ENCODE peak calls at places on chromosomes 16 and 17, in nine cellular contexts. One of them, this sample, is unnamed.
A peak's percentile ranks its signal among the peaks of the same experiment; 100 is the strongest.

GRCh38 chr16:83110221-83110768 is 483.5 kb downstream of the CDH13 start:
- DNase-seq in fibroblast of the conjunctiva: no peak
- DNase-seq in hypothalamus: no peak
- DNase-seq in astrocyte of the spinal cord: no peak
- DNase-seq in CD4-positive, alpha-beta memory T cell: no peak
- DNase-seq in K562: no peak
- DNase-seq in stimulated activated CD4-positive, alpha-beta T cell treated with anti-CD3 and anti-CD28 coated beads, Interleukin-2, amount 100 ng/mL, for 48 hours: no peak
- DNase-seq in HS-5: no peak
- DNase-seq in NCI-H69: no peak
- DNase-seq in this sample: no peak

GRCh38 chr17:20098314-20098713 is 89.2 kb downstream of the SPECC1 start:
- DNase-seq in fibroblast of the conjunctiva: no peak
- DNase-seq in hypothalamus: no peak
- DNase-seq in astrocyte of the spinal cord: no peak
- DNase-seq in CD4-positive, alpha-beta memory T cell: no peak
- DNase-seq in K562: no peak
- DNase-seq in stimulated activated CD4-positive, alpha-beta T cell treated with anti-CD3 and anti-CD28 coated beads, Interleukin-2, amount 100 ng/mL, for 48 hours: no peak
- DNase-seq in HS-5: no peak
- DNase-seq in NCI-H69: no peak
- DNase-seq in this sample: no peak

GRCh38 chr16:17836868-17837602 is 366.3 kb upstream of the XYLT1 start:
- DNase-seq in fibroblast of the conjunctiva: peak; percentile 53
- DNase-seq in hypothalamus: no peak
- DNase-seq in astrocyte of the spinal cord: peak; percentile 98
- DNase-seq in CD4-positive, alpha-beta memory T cell: no peak
- DNase-seq in K562: peak; percentile 7
- DNase-seq in stimulated activated CD4-positive, alpha-beta T cell treated with anti-CD3 and anti-CD28 coated beads, Interleukin-2, amount 100 ng/mL, for 48 hours: no peak
- DNase-seq in HS-5: peak; percentile 78
- DNase-seq in NCI-H69: no peak
- DNase-seq in this sample: peak; percentile 92

GRCh38 chr17:17859909-17860760 is 23.3 kb upstream of the SREBF1 start:
- DNase-seq in fibroblast of the conjunctiva: no peak
- DNase-seq in hypothalamus: peak; percentile 38
- DNase-seq in astrocyte of the spinal cord: peak; percentile 50
- DNase-seq in CD4-positive, alpha-beta memory T cell: peak; percentile 69
- DNase-seq in K562: peak; percentile 75
- DNase-seq in stimulated activated CD4-positive, alpha-beta T cell treated with anti-CD3 and anti-CD28 coated beads, Interleukin-2, amount 100 ng/mL, for 48 hours: peak; percentile 72
- DNase-seq in HS-5: no peak
- DNase-seq in NCI-H69: peak; percentile 52
- DNase-seq in this sample: peak; percentile 65

GRCh38 chr17:38605852-38606645 is at the start of gene SRCIN1:
- DNase-seq in fibroblast of the conjunctiva: no peak
- DNase-seq in hypothalamus: peak; percentile 55
- DNase-seq in astrocyte of the spinal cord: no peak
- DNase-seq in CD4-positive, alpha-beta memory T cell: peak; percentile 24
- DNase-seq in K562: peak; percentile 90
- DNase-seq in stimulated activated CD4-positive, alpha-beta T cell treated with anti-CD3 and anti-CD28 coated beads, Interleukin-2, amount 100 ng/mL, for 48 hours: peak; percentile 75
- DNase-seq in HS-5: no peak
- DNase-seq in NCI-H69: peak; percentile 94
- DNase-seq in this sample: peak; percentile 46

GRCh38 chr17:64984181-64984580 is 64.9 kb upstream of the LRRC37A3 start:
- DNase-seq in fibroblast of the conjunctiva: no peak
- DNase-seq in hypothalamus: no peak
- DNase-seq in astrocyte of the spinal cord: no peak
- DNase-seq in CD4-positive, alpha-beta memory T cell: no peak
- DNase-seq in K562: no peak
- DNase-seq in stimulated activated CD4-positive, alpha-beta T cell treated with anti-CD3 and anti-CD28 coated beads, Interleukin-2, amount 100 ng/mL, for 48 hours: no peak
- DNase-seq in HS-5: no peak
- DNase-seq in NCI-H69: no peak
- DNase-seq in this sample: no peak

GRCh38 chr17:9258115-9259020 is 237.1 kb downstream of the NTN1 start:
- DNase-seq in fibroblast of the conjunctiva: no peak
- DNase-seq in hypothalamus: no peak
- DNase-seq in astrocyte of the spinal cord: peak; percentile 54
- DNase-seq in CD4-positive, alpha-beta memory T cell: no peak
- DNase-seq in K562: no peak
- DNase-seq in stimulated activated CD4-positive, alpha-beta T cell treated with anti-CD3 and anti-CD28 coated beads, Interleukin-2, amount 100 ng/mL, for 48 hours: no peak
- DNase-seq in HS-5: no peak
- DNase-seq in NCI-H69: peak; percentile 5
- DNase-seq in this sample: no peak

GRCh38 chr17:74499992-74500391 is 31.3 kb downstream of the CD300LB start:
- DNase-seq in fibroblast of the conjunctiva: no peak
- DNase-seq in hypothalamus: no peak
- DNase-seq in astrocyte of the spinal cord: no peak
- DNase-seq in CD4-positive, alpha-beta memory T cell: no peak
- DNase-seq in K562: no peak
- DNase-seq in stimulated activated CD4-positive, alpha-beta T cell treated with anti-CD3 and anti-CD28 coated beads, Interleukin-2, amount 100 ng/mL, for 48 hours: no peak
- DNase-seq in HS-5: no peak
- DNase-seq in NCI-H69: no peak
- DNase-seq in this sample: no peak

GRCh38 chr17:81249233-81250040 is 10.3 kb downstream of the NDUFAF8 start:
- DNase-seq in fibroblast of the conjunctiva: no peak
- DNase-seq in hypothalamus: no peak
- DNase-seq in astrocyte of the spinal cord: no peak
- DNase-seq in CD4-positive, alpha-beta memory T cell: no peak
- DNase-seq in K562: no peak
- DNase-seq in stimulated activated CD4-positive, alpha-beta T cell treated with anti-CD3 and anti-CD28 coated beads, Interleukin-2, amount 100 ng/mL, for 48 hours: no peak
- DNase-seq in HS-5: no peak
- DNase-seq in NCI-H69: peak; percentile 57
- DNase-seq in this sample: peak; percentile 39

GRCh38 chr16:70695351-70696070 is 9.7 kb upstream of the MTSS2 start:
- DNase-seq in fibroblast of the conjunctiva: no peak
- DNase-seq in hypothalamus: no peak
- DNase-seq in astrocyte of the spinal cord: no peak
- DNase-seq in CD4-positive, alpha-beta memory T cell: no peak
- DNase-seq in K562: peak; percentile 85
- DNase-seq in stimulated activated CD4-positive, alpha-beta T cell treated with anti-CD3 and anti-CD28 coated beads, Interleukin-2, amount 100 ng/mL, for 48 hours: no peak
- DNase-seq in HS-5: no peak
- DNase-seq in NCI-H69: peak; percentile 42
- DNase-seq in this sample: peak; percentile 67

GRCh38 chr17:45106582-45106981 is 25.7 kb downstream of the PLCD3 start:
- DNase-seq in fibroblast of the conjunctiva: no peak
- DNase-seq in hypothalamus: no peak
- DNase-seq in astrocyte of the spinal cord: no peak
- DNase-seq in CD4-positive, alpha-beta memory T cell: no peak
- DNase-seq in K562: no peak
- DNase-seq in stimulated activated CD4-positive, alpha-beta T cell treated with anti-CD3 and anti-CD28 coated beads, Interleukin-2, amount 100 ng/mL, for 48 hours: no peak
- DNase-seq in HS-5: no peak
- DNase-seq in NCI-H69: no peak
- DNase-seq in this sample: no peak

GRCh38 chr17:76280650-76281049 is 15.5 kb downstream of the UBALD2 start:
- DNase-seq in fibroblast of the conjunctiva: no peak
- DNase-seq in hypothalamus: no peak
- DNase-seq in astrocyte of the spinal cord: no peak
- DNase-seq in CD4-positive, alpha-beta memory T cell: no peak
- DNase-seq in K562: no peak
- DNase-seq in stimulated activated CD4-positive, alpha-beta T cell treated with anti-CD3 and anti-CD28 coated beads, Interleukin-2, amount 100 ng/mL, for 48 hours: no peak
- DNase-seq in HS-5: no peak
- DNase-seq in NCI-H69: no peak
- DNase-seq in this sample: no peak

GRCh38 chr16:3670711-3671110 is 16.2 kb downstream of the DNASE1 start:
- DNase-seq in fibroblast of the conjunctiva: no peak
- DNase-seq in hypothalamus: no peak
- DNase-seq in astrocyte of the spinal cord: no peak
- DNase-seq in CD4-positive, alpha-beta memory T cell: no peak
- DNase-seq in K562: no peak
- DNase-seq in stimulated activated CD4-positive, alpha-beta T cell treated with anti-CD3 and anti-CD28 coated beads, Interleukin-2, amount 100 ng/mL, for 48 hours: no peak
- DNase-seq in HS-5: no peak
- DNase-seq in NCI-H69: no peak
- DNase-seq in this sample: no peak

GRCh38 chr17:73938706-73939105 is 264.8 kb upstream of the RPL38 start:
- DNase-seq in fibroblast of the conjunctiva: no peak
- DNase-seq in hypothalamus: no peak
- DNase-seq in astrocyte of the spinal cord: no peak
- DNase-seq in CD4-positive, alpha-beta memory T cell: no peak
- DNase-seq in K562: no peak
- DNase-seq in stimulated activated CD4-positive, alpha-beta T cell treated with anti-CD3 and anti-CD28 coated beads, Interleukin-2, amount 100 ng/mL, for 48 hours: no peak
- DNase-seq in HS-5: no peak
- DNase-seq in NCI-H69: no peak
- DNase-seq in this sample: no peak

GRCh38 chr16:7209598-7209997 is 123.0 kb upstream of the RBFOX1 start:
- DNase-seq in fibroblast of the conjunctiva: no peak
- DNase-seq in hypothalamus: no peak
- DNase-seq in astrocyte of the spinal cord: no peak
- DNase-seq in CD4-positive, alpha-beta memory T cell: no peak
- DNase-seq in K562: no peak
- DNase-seq in stimulated activated CD4-positive, alpha-beta T cell treated with anti-CD3 and anti-CD28 coated beads, Interleukin-2, amount 100 ng/mL, for 48 hours: no peak
- DNase-seq in HS-5: no peak
- DNase-seq in NCI-H69: peak; percentile 11
- DNase-seq in this sample: no peak

GRCh38 chr17:44956998-44957981 is 9.7 kb upstream of the KIF18B start:
- DNase-seq in fibroblast of the conjunctiva: no peak
- DNase-seq in hypothalamus: no peak
- DNase-seq in astrocyte of the spinal cord: no peak
- DNase-seq in CD4-positive, alpha-beta memory T cell: no peak
- DNase-seq in K562: no peak
- DNase-seq in stimulated activated CD4-positive, alpha-beta T cell treated with anti-CD3 and anti-CD28 coated beads, Interleukin-2, amount 100 ng/mL, for 48 hours: no peak
- DNase-seq in HS-5: no peak
- DNase-seq in NCI-H69: peak; percentile 31
- DNase-seq in this sample: no peak

GRCh38 chr16:57600048-57600835 is 28.2 kb upstream of the ADGRG1 start:
- DNase-seq in fibroblast of the conjunctiva: no peak
- DNase-seq in hypothalamus: no peak
- DNase-seq in astrocyte of the spinal cord: peak; percentile 26
- DNase-seq in CD4-positive, alpha-beta memory T cell: no peak
- DNase-seq in K562: peak; percentile 64
- DNase-seq in stimulated activated CD4-positive, alpha-beta T cell treated with anti-CD3 and anti-CD28 coated beads, Interleukin-2, amount 100 ng/mL, for 48 hours: no peak
- DNase-seq in HS-5: no peak
- DNase-seq in NCI-H69: peak; percentile 72
- DNase-seq in this sample: peak; percentile 45

GRCh38 chr16:75379911-75380847 is 53.1 kb downstream of the CFDP1 start:
- DNase-seq in fibroblast of the conjunctiva: no peak
- DNase-seq in hypothalamus: no peak
- DNase-seq in astrocyte of the spinal cord: no peak
- DNase-seq in CD4-positive, alpha-beta memory T cell: peak; percentile 65
- DNase-seq in K562: no peak
- DNase-seq in stimulated activated CD4-positive, alpha-beta T cell treated with anti-CD3 and anti-CD28 coated beads, Interleukin-2, amount 100 ng/mL, for 48 hours: no peak
- DNase-seq in HS-5: no peak
- DNase-seq in NCI-H69: no peak
- DNase-seq in this sample: no peak

GRCh38 chr16:86661715-86662114 is 83.4 kb downstream of the FOXL1 start:
- DNase-seq in fibroblast of the conjunctiva: no peak
- DNase-seq in hypothalamus: no peak
- DNase-seq in astrocyte of the spinal cord: peak; percentile 54
- DNase-seq in CD4-positive, alpha-beta memory T cell: no peak
- DNase-seq in K562: no peak
- DNase-seq in stimulated activated CD4-positive, alpha-beta T cell treated with anti-CD3 and anti-CD28 coated beads, Interleukin-2, amount 100 ng/mL, for 48 hours: no peak
- DNase-seq in HS-5: no peak
- DNase-seq in NCI-H69: no peak
- DNase-seq in this sample: no peak

GRCh38 chr16:79845006-79845733 is 244.6 kb upstream of the MAF start:
- DNase-seq in fibroblast of the conjunctiva: no peak
- DNase-seq in hypothalamus: no peak
- DNase-seq in astrocyte of the spinal cord: no peak
- DNase-seq in CD4-positive, alpha-beta memory T cell: no peak
- DNase-seq in K562: no peak
- DNase-seq in stimulated activated CD4-positive, alpha-beta T cell treated with anti-CD3 and anti-CD28 coated beads, Interleukin-2, amount 100 ng/mL, for 48 hours: no peak
- DNase-seq in HS-5: no peak
- DNase-seq in NCI-H69: no peak
- DNase-seq in this sample: no peak

GRCh38 chr16:9297437-9298113 is 206.1 kb downstream of the HAPSTR1 start:
- DNase-seq in fibroblast of the conjunctiva: no peak
- DNase-seq in hypothalamus: no peak
- DNase-seq in astrocyte of the spinal cord: no peak
- DNase-seq in CD4-positive, alpha-beta memory T cell: no peak
- DNase-seq in K562: peak; percentile 73
- DNase-seq in stimulated activated CD4-positive, alpha-beta T cell treated with anti-CD3 and anti-CD28 coated beads, Interleukin-2, amount 100 ng/mL, for 48 hours: peak; percentile 1
- DNase-seq in HS-5: no peak
- DNase-seq in NCI-H69: peak; percentile 73
- DNase-seq in this sample: peak; percentile 2

GRCh38 chr16:28140788-28141618 is 70.8 kb downstream of the XPO6 start:
- DNase-seq in fibroblast of the conjunctiva: no peak
- DNase-seq in hypothalamus: no peak
- DNase-seq in astrocyte of the spinal cord: no peak
- DNase-seq in CD4-positive, alpha-beta memory T cell: peak; percentile 92
- DNase-seq in K562: no peak
- DNase-seq in stimulated activated CD4-positive, alpha-beta T cell treated with anti-CD3 and anti-CD28 coated beads, Interleukin-2, amount 100 ng/mL, for 48 hours: peak; percentile 31
- DNase-seq in HS-5: no peak
- DNase-seq in NCI-H69: no peak
- DNase-seq in this sample: no peak

GRCh38 chr16:67115649-67116048 is 5.9 kb downstream of the PHAF1 start:
- DNase-seq in fibroblast of the conjunctiva: peak; percentile 13
- DNase-seq in hypothalamus: no peak
- DNase-seq in astrocyte of the spinal cord: peak; percentile 84
- DNase-seq in CD4-positive, alpha-beta memory T cell: no peak
- DNase-seq in K562: no peak
- DNase-seq in stimulated activated CD4-positive, alpha-beta T cell treated with anti-CD3 and anti-CD28 coated beads, Interleukin-2, amount 100 ng/mL, for 48 hours: no peak
- DNase-seq in HS-5: peak; percentile 88
- DNase-seq in NCI-H69: no peak
- DNase-seq in this sample: peak; percentile 93

GRCh38 chr16:1474471-1474795 is 395 bp downstream of the CLCN7 start:
- DNase-seq in fibroblast of the conjunctiva: no peak
- DNase-seq in hypothalamus: no peak
- DNase-seq in astrocyte of the spinal cord: no peak
- DNase-seq in CD4-positive, alpha-beta memory T cell: no peak
- DNase-seq in K562: no peak
- DNase-seq in stimulated activated CD4-positive, alpha-beta T cell treated with anti-CD3 and anti-CD28 coated beads, Interleukin-2, amount 100 ng/mL, for 48 hours: no peak
- DNase-seq in HS-5: no peak
- DNase-seq in NCI-H69: peak; percentile 40
- DNase-seq in this sample: no peak

GRCh38 chr17:50177983-50178834 is 12.4 kb downstream of the SGCA start:
- DNase-seq in fibroblast of the conjunctiva: no peak
- DNase-seq in hypothalamus: no peak
- DNase-seq in astrocyte of the spinal cord: peak; percentile 99
- DNase-seq in CD4-positive, alpha-beta memory T cell: peak; percentile 37
- DNase-seq in K562: peak; percentile 76
- DNase-seq in stimulated activated CD4-positive, alpha-beta T cell treated with anti-CD3 and anti-CD28 coated beads, Interleukin-2, amount 100 ng/mL, for 48 hours: peak; percentile 41
- DNase-seq in HS-5: no peak
- DNase-seq in NCI-H69: peak; percentile 96
- DNase-seq in this sample: peak; percentile 99

GRCh38 chr17:77456951-77457548 is 316.3 kb downstream of the SEC14L1 start:
- DNase-seq in fibroblast of the conjunctiva: no peak
- DNase-seq in hypothalamus: no peak
- DNase-seq in astrocyte of the spinal cord: no peak
- DNase-seq in CD4-positive, alpha-beta memory T cell: no peak
- DNase-seq in K562: no peak
- DNase-seq in stimulated activated CD4-positive, alpha-beta T cell treated with anti-CD3 and anti-CD28 coated beads, Interleukin-2, amount 100 ng/mL, for 48 hours: no peak
- DNase-seq in HS-5: no peak
- DNase-seq in NCI-H69: no peak
- DNase-seq in this sample: no peak

GRCh38 chr17:12140685-12141084 is 120.0 kb downstream of the MAP2K4 start:
- DNase-seq in fibroblast of the conjunctiva: no peak
- DNase-seq in hypothalamus: no peak
- DNase-seq in astrocyte of the spinal cord: no peak
- DNase-seq in CD4-positive, alpha-beta memory T cell: no peak
- DNase-seq in K562: no peak
- DNase-seq in stimulated activated CD4-positive, alpha-beta T cell treated with anti-CD3 and anti-CD28 coated beads, Interleukin-2, amount 100 ng/mL, for 48 hours: no peak
- DNase-seq in HS-5: no peak
- DNase-seq in NCI-H69: no peak
- DNase-seq in this sample: no peak

GRCh38 chr17:78808106-78808635 is 26.1 kb upstream of the CYTH1 start:
- DNase-seq in fibroblast of the conjunctiva: no peak
- DNase-seq in hypothalamus: no peak
- DNase-seq in astrocyte of the spinal cord: no peak
- DNase-seq in CD4-positive, alpha-beta memory T cell: no peak
- DNase-seq in K562: no peak
- DNase-seq in stimulated activated CD4-positive, alpha-beta T cell treated with anti-CD3 and anti-CD28 coated beads, Interleukin-2, amount 100 ng/mL, for 48 hours: no peak
- DNase-seq in HS-5: no peak
- DNase-seq in NCI-H69: no peak
- DNase-seq in this sample: peak; percentile 53

GRCh38 chr17:82687871-82688270 is 10.6 kb downstream of the RAB40B start:
- DNase-seq in fibroblast of the conjunctiva: no peak
- DNase-seq in hypothalamus: no peak
- DNase-seq in astrocyte of the spinal cord: no peak
- DNase-seq in CD4-positive, alpha-beta memory T cell: no peak
- DNase-seq in K562: no peak
- DNase-seq in stimulated activated CD4-positive, alpha-beta T cell treated with anti-CD3 and anti-CD28 coated beads, Interleukin-2, amount 100 ng/mL, for 48 hours: no peak
- DNase-seq in HS-5: no peak
- DNase-seq in NCI-H69: no peak
- DNase-seq in this sample: no peak

GRCh38 chr16:77302685-77303084 is 103.5 kb downstream of the SYCE1L start:
- DNase-seq in fibroblast of the conjunctiva: no peak
- DNase-seq in hypothalamus: no peak
- DNase-seq in astrocyte of the spinal cord: no peak
- DNase-seq in CD4-positive, alpha-beta memory T cell: no peak
- DNase-seq in K562: no peak
- DNase-seq in stimulated activated CD4-positive, alpha-beta T cell treated with anti-CD3 and anti-CD28 coated beads, Interleukin-2, amount 100 ng/mL, for 48 hours: no peak
- DNase-seq in HS-5: no peak
- DNase-seq in NCI-H69: no peak
- DNase-seq in this sample: no peak

GRCh38 chr16:66923247-66923851 is 2.0 kb downstream of the RRAD start:
- DNase-seq in fibroblast of the conjunctiva: no peak
- DNase-seq in hypothalamus: no peak
- DNase-seq in astrocyte of the spinal cord: peak; percentile 28
- DNase-seq in CD4-positive, alpha-beta memory T cell: no peak
- DNase-seq in K562: no peak
- DNase-seq in stimulated activated CD4-positive, alpha-beta T cell treated with anti-CD3 and anti-CD28 coated beads, Interleukin-2, amount 100 ng/mL, for 48 hours: no peak
- DNase-seq in HS-5: no peak
- DNase-seq in NCI-H69: peak; percentile 33
- DNase-seq in this sample: no peak